ENCODE peak calls at places on chromosomes 11 and 22, in seven cellular contexts. One of them, this sample, is unnamed.

GRCh38 chr11:123330471-123330870 is 99.6 kb upstream of the GRAMD1B start:
- DNase-seq in left kidney: no peak
- DNase-seq in epithelial cell of proximal tubule: no peak
- DNase-seq in stomach: no peak
- DNase-seq in germinal center: no peak
- DNase-seq in activated T-cell treated with anti-CD3 and anti-CD28 coated beads for 1 hour: no peak
- DNase-seq in amygdala: no peak
- DNase-seq in this sample: no peak

GRCh38 chr11:77214557-77214956 is 86.5 kb downstream of the MYO7A start:
- DNase-seq in epithelial cell of proximal tubule: no peak
- DNase-seq in amygdala: no peak
- DNase-seq in germinal center: no peak
- DNase-seq in activated T-cell treated with anti-CD3 and anti-CD28 coated beads for 1 hour: no peak
- DNase-seq in left kidney: no peak
- DNase-seq in stomach: no peak
- DNase-seq in this sample: no peak

GRCh38 chr22:43399338-43399979 is 12.4 kb upstream of the MPPED1 start:
- DNase-seq in epithelial cell of proximal tubule: no peak
- DNase-seq in left kidney: no peak
- DNase-seq in activated T-cell treated with anti-CD3 and anti-CD28 coated beads for 1 hour: no peak
- DNase-seq in amygdala: no peak
- DNase-seq in germinal center: no peak
- DNase-seq in stomach: no peak
- DNase-seq in this sample: no peak

GRCh38 chr11:2100361-2101170 is 38.6 kb downstream of the IGF2 start:
- DNase-seq in activated T-cell treated with anti-CD3 and anti-CD28 coated beads for 1 hour: no peak
- DNase-seq in left kidney: peak
- DNase-seq in amygdala: no peak
- DNase-seq in epithelial cell of proximal tubule: no peak
- DNase-seq in stomach: peak
- DNase-seq in germinal center: no peak
- DNase-seq in this sample: no peak

GRCh38 chr11:14748093-14748492 is 104.5 kb downstream of the PDE3B start:
- DNase-seq in stomach: no peak
- DNase-seq in left kidney: no peak
- DNase-seq in activated T-cell treated with anti-CD3 and anti-CD28 coated beads for 1 hour: no peak
- DNase-seq in epithelial cell of proximal tubule: no peak
- DNase-seq in amygdala: no peak
- DNase-seq in germinal center: no peak
- DNase-seq in this sample: no peak

GRCh38 chr11:125239585-125240331 is 75.2 kb downstream of the PKNOX2 start:
- DNase-seq in left kidney: no peak
- DNase-seq in epithelial cell of proximal tubule: no peak
- DNase-seq in amygdala: no peak
- DNase-seq in germinal center: no peak
- DNase-seq in stomach: no peak
- DNase-seq in activated T-cell treated with anti-CD3 and anti-CD28 coated beads for 1 hour: no peak
- DNase-seq in this sample: no peak

GRCh38 chr11:73854680-73855079 is 22.0 kb downstream of the COA4 start:
- DNase-seq in epithelial cell of proximal tubule: no peak
- DNase-seq in activated T-cell treated with anti-CD3 and anti-CD28 coated beads for 1 hour: no peak
- DNase-seq in germinal center: no peak
- DNase-seq in stomach: no peak
- DNase-seq in left kidney: no peak
- DNase-seq in amygdala: no peak
- DNase-seq in this sample: no peak

GRCh38 chr11:103988595-103988969 is 47.9 kb upstream of the DDI1 start:
- DNase-seq in amygdala: no peak
- DNase-seq in activated T-cell treated with anti-CD3 and anti-CD28 coated beads for 1 hour: no peak
- DNase-seq in germinal center: no peak
- DNase-seq in epithelial cell of proximal tubule: no peak
- DNase-seq in stomach: no peak
- DNase-seq in left kidney: no peak
- DNase-seq in this sample: no peak

GRCh38 chr22:39941661-39942060 is 18.5 kb upstream of the TMA7B start:
- DNase-seq in stomach: no peak
- DNase-seq in germinal center: no peak
- DNase-seq in amygdala: no peak
- DNase-seq in epithelial cell of proximal tubule: no peak
- DNase-seq in left kidney: no peak
- DNase-seq in activated T-cell treated with anti-CD3 and anti-CD28 coated beads for 1 hour: no peak
- DNase-seq in this sample: no peak

GRCh38 chr11:94725071-94725470 is 43.1 kb upstream of the AMOTL1 start:
- DNase-seq in stomach: no peak
- DNase-seq in germinal center: no peak
- DNase-seq in left kidney: no peak
- DNase-seq in activated T-cell treated with anti-CD3 and anti-CD28 coated beads for 1 hour: no peak
- DNase-seq in amygdala: no peak
- DNase-seq in epithelial cell of proximal tubule: no peak
- DNase-seq in this sample: no peak

GRCh38 chr11:83072689-83073242 is 1.1 kb upstream of the RAB30 start:
- DNase-seq in amygdala: no peak
- DNase-seq in germinal center: no peak
- DNase-seq in stomach: no peak
- DNase-seq in epithelial cell of proximal tubule: no peak
- DNase-seq in activated T-cell treated with anti-CD3 and anti-CD28 coated beads for 1 hour: no peak
- DNase-seq in left kidney: peak
- DNase-seq in this sample: no peak

GRCh38 chr11:76208829-76209670 is 2.7 kb upstream of the WNT11 start:
- DNase-seq in stomach: peak
- DNase-seq in left kidney: peak
- DNase-seq in germinal center: peak
- DNase-seq in amygdala: no peak
- DNase-seq in activated T-cell treated with anti-CD3 and anti-CD28 coated beads for 1 hour: peak
- DNase-seq in epithelial cell of proximal tubule: no peak
- DNase-seq in this sample: no peak

This sample was measured in pulmonary artery endothelial cell.